ENCODE peak calls at places on chromosomes 7 and 10, in four cellular contexts. D is WTC11, T is K562, X is HepG2. V is an unnamed sample.

GRCh38 chr7:100642534-100642907 is 1.2 kb upstream of the TFR2 start:
- DNase-seq in D (peak; percentile 80), T (peak; percentile 92), X (peak; percentile 38), V (no peak)

GRCh38 chr10:35895331-35895730 is 253.2 kb upstream of the FZD8 start:
- DNase-seq in D (no peak), T (no peak), X (no peak), V (no peak)

GRCh38 chr7:108448777-108449576 is 7.3 kb downstream of the NRCAM start:
- DNase-seq in D (no peak), T (no peak), X (no peak), V (no peak)

GRCh38 chr7:81776159-81776558 is 6.3 kb upstream of the HGF start:
- DNase-seq in D (no peak), T (no peak), X (no peak), V (no peak)

GRCh38 chr10:27285093-27285492 is 44.5 kb upstream of the ACBD5 start:
- DNase-seq in D (peak; percentile 16), T (peak; percentile 30), X (peak; percentile 6), V (peak; percentile 44)

GRCh38 chr7:641269-641671 is 85.2 kb upstream of the DNAAF5 start:
- DNase-seq in D (no peak), T (peak; percentile 63), X (no peak), V (no peak)

GRCh38 chr7:1105189-1105588 is 17.3 kb downstream of the GPER1 start:
- DNase-seq in D (no peak), T (no peak), X (no peak), V (no peak)

GRCh38 chr7:112855227-112855626 is 65.0 kb upstream of the TMEM168 start:
- DNase-seq in D (no peak), T (no peak), X (no peak), V (no peak)

GRCh38 chr7:3892686-3893085 is 591.6 kb downstream of the SDK1 start:
- DNase-seq in D (no peak), T (no peak), X (no peak), V (no peak)

GRCh38 chr7:142835487-142835886 is 19.4 kb upstream of the EPHB6 start:
- DNase-seq in D (no peak), T (no peak), X (no peak), V (no peak)

DNA sequence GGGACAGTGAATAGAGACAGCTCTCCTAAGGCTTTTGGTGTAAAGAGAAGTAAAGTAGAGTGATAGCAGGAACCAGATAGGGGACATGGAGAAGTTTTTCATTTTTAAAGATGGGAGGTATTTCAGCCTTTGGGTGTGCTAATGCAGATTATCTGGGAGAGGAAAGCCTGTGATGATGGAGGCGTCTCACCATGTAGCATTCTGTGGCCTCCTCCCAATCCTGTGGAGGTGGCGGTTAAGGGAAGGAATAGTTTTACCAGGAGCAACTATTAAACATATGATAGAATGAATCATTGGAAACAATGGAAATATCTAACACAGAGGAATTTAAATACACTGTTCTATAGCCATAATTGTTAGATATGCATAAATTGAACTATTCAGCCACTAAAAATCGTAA is 101.3 kb downstream of the CNNM2 start:
- DNase-seq in D (no peak), T (no peak), X (no peak), V (no peak)
- TF ChIP-seq USF2 in D (no peak), T (no peak), X (no peak), V (no peak)

DNA sequence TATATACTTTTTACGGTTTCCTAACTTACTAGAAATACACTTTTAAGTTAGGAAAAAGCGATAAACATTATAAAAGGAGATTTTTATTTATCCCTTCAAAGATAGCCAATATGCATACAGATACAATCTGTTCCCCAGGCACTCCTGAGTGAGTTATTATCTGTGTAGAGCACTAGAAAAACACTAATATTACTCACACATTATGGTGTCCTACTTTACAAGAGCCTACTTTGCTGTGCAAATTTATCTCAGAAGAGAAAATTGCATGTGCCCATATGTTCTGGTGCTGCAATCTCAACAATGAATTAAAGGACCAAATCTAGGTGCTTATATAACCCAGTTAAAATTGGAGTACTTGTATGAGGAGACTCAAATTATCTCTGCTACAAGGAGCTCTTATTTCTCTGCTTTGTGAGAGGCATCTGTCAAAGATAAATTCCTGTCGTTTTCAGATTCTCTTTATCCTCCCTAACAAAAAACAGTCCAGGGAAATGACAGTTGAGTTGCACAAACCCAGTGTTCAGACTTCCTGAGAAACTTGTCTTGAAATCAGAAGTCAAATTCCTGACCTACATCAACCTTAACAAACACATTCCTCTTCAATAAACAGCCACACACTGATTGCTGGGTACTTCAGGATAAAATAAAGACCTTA is 28.9 kb downstream of the CPA1 start:
- DNase-seq in D (no peak), T (no peak), X (no peak), V (no peak)
- TF ChIP-seq NR3C1 in D (no peak), T (no peak), X (no peak), V (no peak)

GRCh38 chr7:115293628-115294236 is 371.8 kb downstream of the MDFIC start:
- DNase-seq in D (no peak), T (no peak), X (no peak), V (no peak)
- TF ChIP-seq USF2 in D (no peak), T (no peak), X (no peak), V (no peak)

DNA sequence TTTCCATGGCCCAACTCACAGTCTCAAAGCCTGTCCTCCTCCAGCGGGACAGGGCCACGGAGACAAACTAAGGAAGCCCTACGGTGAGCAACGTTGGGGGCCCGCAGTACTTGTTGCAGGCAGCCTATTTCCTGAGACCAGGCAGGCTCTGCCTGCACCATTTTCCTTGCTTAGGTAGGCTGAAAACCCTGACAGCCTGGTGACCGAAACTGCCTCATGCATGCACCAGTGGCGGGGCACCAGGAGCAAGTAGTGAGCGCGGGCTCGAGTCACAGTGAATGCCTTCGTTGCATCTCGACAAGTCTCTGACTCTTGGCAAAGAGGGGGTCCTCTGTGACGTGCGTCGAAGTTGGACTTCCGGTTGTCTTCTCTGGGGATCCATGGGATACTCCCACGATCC is 23.3 kb upstream of the ZNF273 start:
- DNase-seq in D (no peak), T (no peak), X (no peak), V (no peak)
- TF ChIP-seq NR3C1 in D (no peak), T (no peak), X (no peak), V (no peak)

GRCh38 chr7:123210986-123211385 is 11.2 kb upstream of the SLC13A1 start:
- DNase-seq in D (no peak), T (no peak), X (no peak), V (no peak)

GRCh38 chr7:123204206-123204835 is 4.6 kb upstream of the SLC13A1 start:
- DNase-seq in D (no peak), T (no peak), X (no peak), V (no peak)

GRCh38 chr7:123209786-123210185 is 10.0 kb upstream of the SLC13A1 start:
- DNase-seq in D (no peak), T (no peak), X (peak; percentile 20), V (no peak)

GRCh38 chr7:123211545-123211944 is 11.8 kb upstream of the SLC13A1 start:
- DNase-seq in D (no peak), T (no peak), X (no peak), V (no peak)

GRCh38 chr7:123208793-123209192 is 9.0 kb upstream of the SLC13A1 start:
- DNase-seq in D (no peak), T (no peak), X (peak; percentile 25), V (peak; percentile 6)
- TF ChIP-seq USF2 in D (no peak), T (no peak), X (no peak), V (no peak)

GRCh38 chr10:70441877-70442205 is 360 bp upstream of the NODAL start:
- DNase-seq in D (peak; percentile 55), T (no peak), X (no peak), V (no peak)

GRCh38 chr10:70440296-70441160 is 953 bp downstream of the NODAL start:
- DNase-seq in D (peak; percentile 63), T (no peak), X (no peak), V (no peak)

GRCh38 chr10:70444613-70445222 is 3.2 kb upstream of the NODAL start:
- DNase-seq in D (no peak), T (no peak), X (no peak), V (no peak)

GRCh38 chr10:70441161-70441876 is at the start of gene NODAL:
- DNase-seq in D (peak; percentile 59), T (no peak), X (no peak), V (no peak)

DNA sequence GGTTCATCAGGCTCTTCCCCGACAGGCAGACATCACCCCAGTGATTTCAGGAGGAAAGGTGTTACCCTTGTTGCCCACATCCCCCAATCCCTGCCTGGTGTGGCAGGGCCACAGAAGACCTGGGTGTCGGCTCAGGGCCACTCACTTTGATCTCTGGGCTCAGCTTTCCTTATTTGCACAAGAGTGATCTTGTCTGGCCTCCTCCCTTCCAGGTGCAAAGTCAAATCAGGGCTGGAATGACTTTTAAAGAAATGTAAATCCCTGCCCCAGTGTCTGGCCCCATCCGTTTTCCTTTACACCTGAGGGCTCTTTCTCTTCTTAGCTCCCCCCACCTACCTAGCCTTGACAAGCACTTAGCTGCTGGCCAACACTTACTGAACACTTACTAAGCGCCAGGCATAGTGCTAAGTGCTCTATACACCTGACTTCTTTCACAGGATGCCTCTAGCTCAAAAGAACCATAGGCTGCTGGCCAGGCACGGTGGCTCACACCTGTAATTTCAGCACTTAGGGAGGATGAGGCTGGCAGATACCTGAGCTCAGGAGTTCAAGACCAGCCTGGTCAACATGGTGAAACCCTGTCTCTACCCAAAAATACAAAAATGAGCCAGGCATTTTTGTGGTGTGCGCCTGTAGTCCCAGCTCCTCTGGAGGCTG is 979 bp upstream of the NODAL start:
- DNase-seq in D (peak; percentile 67), T (no peak), X (peak; percentile 76), V (no peak)
- TF ChIP-seq NR3C1 in D (no peak), T (no peak), X (no peak), V (no peak)

GRCh38 chr10:122459586-122460273 is 1.6 kb upstream of the HTRA1 start:
- DNase-seq in D (no peak), T (no peak), X (no peak), V (no peak)
- TF ChIP-seq USF2 in D (no peak), T (no peak), X (no peak), V (no peak)